ENCODE peak calls at places on chromosomes 3 and 15, in seven cellular contexts. E is cardiac fibroblast; V is kidney epithelial cell; B is aorta; T is CD4-positive, alpha-beta memory T cell; U is SK-N-MC; Z is A549. J is an unnamed sample.

GRCh38 chr3:9808345-9809037 is 1.6 kb upstream of the TTLL3 start:
- DNase-seq in Z (peak), B (peak), U (no peak), V (no peak), T (peak), E (peak), J (peak)

GRCh38 chr3:186381424-186382216 is 19.6 kb upstream of the DGKG start:
- DNase-seq in B (no peak), V (no peak), U (no peak), Z (no peak), T (no peak), E (no peak), J (no peak)

GRCh38 chr15:70643783-70644125 is 119.6 kb downstream of the UACA start:
- DNase-seq in U (no peak), T (no peak), E (peak), Z (peak), V (no peak), B (no peak), J (no peak)

GRCh38 chr3:20185364-20185732 is 658 bp downstream of the SGO1 start:
- DNase-seq in B (no peak), T (peak), V (no peak), E (peak), Z (no peak), U (no peak), J (peak)

GRCh38 chr15:65246026-65246714 is 34.9 kb upstream of the CILP start:
- DNase-seq in T (no peak), B (peak), V (no peak), Z (no peak), U (no peak), E (no peak), J (no peak)

GRCh38 chr3:73653877-73654276 is 29.1 kb upstream of the PDZRN3 start:
- DNase-seq in Z (no peak), T (no peak), B (no peak), U (no peak), E (peak), V (no peak), J (no peak)

GRCh38 chr3:99607151-99607550 is 31.2 kb upstream of the COL8A1 start:
- DNase-seq in B (no peak), Z (no peak), T (no peak), E (no peak), V (no peak), U (no peak), J (no peak)

GRCh38 chr3:88219138-88219792 is 69.5 kb downstream of the C3orf38 start:
- DNase-seq in B (no peak), T (no peak), E (peak), Z (peak), V (peak), U (peak), J (peak)

GRCh38 chr3:153901152-153901551 is 220.0 kb upstream of the ARHGEF26 start:
- DNase-seq in Z (no peak), B (no peak), E (peak), U (no peak), V (no peak), T (no peak), J (no peak)

GRCh38 chr3:51083490-51083889 is 301.6 kb upstream of the MANF start:
- DNase-seq in V (no peak), T (no peak), E (no peak), U (no peak), B (no peak), Z (no peak), J (no peak)

GRCh38 chr3:36729204-36730056 is 34.9 kb downstream of the DCLK3 start:
- DNase-seq in B (no peak), V (peak), E (peak), Z (peak), U (peak), T (no peak), J (peak)

GRCh38 chr3:197511853-197512635 is 43.7 kb downstream of the BDH1 start:
- DNase-seq in T (no peak), U (no peak), E (no peak), B (peak), V (no peak), Z (no peak), J (no peak)

GRCh38 chr3:13590841-13591515 is 42.1 kb downstream of the FBLN2 start:
- DNase-seq in U (no peak), Z (no peak), T (no peak), E (no peak), B (peak), V (no peak), J (no peak)

GRCh38 chr3:164467027-164467426 is 611.3 kb downstream of the SI start:
- DNase-seq in V (no peak), Z (no peak), E (no peak), T (no peak), U (no peak), B (no peak), J (no peak)

GRCh38 chr3:55167586-55168317 is 239.9 kb upstream of the LRTM1 start:
- DNase-seq in E (peak), V (no peak), U (no peak), T (no peak), Z (no peak), B (no peak), J (no peak)

GRCh38 chr3:73498764-73499622 is 125.7 kb downstream of the PDZRN3 start:
- DNase-seq in E (no peak), Z (no peak), U (no peak), B (no peak), T (no peak), V (no peak), J (no peak)

GRCh38 chr3:183822631-183823030 is 2.7 kb downstream of the MAP6D1 start:
- DNase-seq in E (no peak), U (no peak), T (no peak), V (no peak), Z (no peak), B (no peak), J (no peak)

GRCh38 chr3:179182892-179183291 is 34.7 kb downstream of the PIK3CA start:
- DNase-seq in V (no peak), U (no peak), Z (no peak), B (no peak), E (peak), T (no peak), J (no peak)

GRCh38 chr3:170811515-170811914 is 58.5 kb downstream of the RPL22L1 start:
- DNase-seq in T (no peak), E (peak), U (no peak), B (no peak), V (no peak), Z (no peak), J (no peak)

GRCh38 chr15:88920186-88920891 is 7.2 kb upstream of the MFGE8 start:
- DNase-seq in V (peak), Z (no peak), T (no peak), E (peak), U (no peak), B (peak), J (no peak)

GRCh38 chr3:29513236-29513635 is 232.4 kb downstream of the RBMS3 start:
- DNase-seq in U (no peak), E (peak), B (no peak), Z (no peak), T (no peak), V (no peak), J (no peak)

GRCh38 chr3:71389911-71390573 is 193.5 kb downstream of the FOXP1 start:
- DNase-seq in B (no peak), U (no peak), Z (no peak), E (peak), T (peak), V (peak), J (peak)

GRCh38 chr3:129756871-129757270 is 136.6 kb downstream of the TMCC1 start:
- DNase-seq in T (no peak), Z (no peak), B (no peak), E (peak), U (no peak), V (no peak), J (no peak)

GRCh38 chr3:10310578-10310977 is 10.3 kb downstream of the SEC13 start:
- DNase-seq in V (no peak), E (peak), B (no peak), T (no peak), Z (no peak), U (no peak), J (no peak)

GRCh38 chr3:129539201-129539600 is 3.8 kb upstream of the H1-8 start:
- DNase-seq in V (no peak), E (no peak), U (no peak), Z (no peak), B (no peak), T (no peak), J (no peak)

GRCh38 chr15:66779331-66780009 is 77.4 kb downstream of the SMAD6 start:
- DNase-seq in B (peak), U (no peak), E (no peak), V (no peak), Z (no peak), T (no peak), J (no peak)
- H3K4me3 ChIP-seq in B (no peak), U (peak), E (no peak), V (no peak), Z (no peak), T (no peak), J (no peak)

DNA sequence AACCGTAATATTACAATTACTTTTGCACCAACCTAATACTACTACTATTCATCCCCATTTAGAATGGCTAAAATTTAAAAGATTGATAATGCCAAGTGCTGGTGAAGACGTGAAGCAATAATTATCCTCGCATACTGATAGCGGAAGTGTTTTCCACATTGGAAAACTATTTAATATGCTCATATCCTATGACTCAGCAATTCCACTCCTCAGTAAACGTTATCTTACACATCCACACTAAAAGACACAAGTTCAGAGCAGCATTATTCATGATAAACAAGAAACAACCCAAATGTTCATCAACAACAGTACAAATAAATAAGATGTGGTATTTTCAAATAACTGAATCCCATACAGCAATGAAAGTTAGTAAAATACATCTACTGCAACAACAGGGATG is 70.5 kb downstream of the VPS13C start:
- DNase-seq in B (no peak), U (no peak), E (peak), T (no peak), Z (no peak), V (no peak), J (no peak)
- H3K4me3 ChIP-seq in B (no peak), U (no peak), E (no peak), T (no peak), Z (no peak), V (no peak), J (no peak)

DNA sequence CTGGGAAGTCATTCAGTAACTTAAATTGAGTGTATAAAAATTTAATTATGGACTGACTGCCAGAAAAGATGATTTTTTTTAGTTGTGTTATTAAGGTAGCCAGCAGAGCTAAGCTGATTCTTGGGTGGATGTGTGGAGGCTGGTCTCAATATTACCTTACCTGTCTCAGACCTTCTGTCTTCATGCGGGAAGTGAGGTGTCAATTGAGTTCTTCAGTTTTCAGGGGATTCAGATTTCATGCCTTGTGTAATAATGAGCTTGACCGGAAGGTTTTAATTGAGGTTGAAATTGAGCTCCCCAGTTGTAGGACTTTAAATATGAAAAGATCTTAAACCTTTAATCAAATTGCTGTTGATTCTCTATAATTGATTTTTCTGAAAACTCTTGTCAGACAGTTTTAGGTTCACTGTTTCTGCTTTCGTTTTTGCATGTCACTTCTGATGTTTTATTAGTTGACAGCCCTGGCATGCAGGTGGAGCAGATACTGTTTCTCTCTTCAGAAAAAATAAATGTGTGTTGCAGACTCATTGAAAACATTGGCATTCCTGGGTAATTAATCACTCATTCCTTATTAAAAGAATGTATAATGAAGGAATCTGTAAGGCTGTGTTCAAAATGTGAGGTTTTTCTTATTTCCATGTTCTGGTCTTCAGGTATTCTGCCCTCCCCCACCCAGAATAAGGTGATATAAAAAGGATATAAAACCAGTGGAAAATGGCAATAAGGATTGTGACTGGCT is 54.5 kb downstream of the PSMD6 start:
- DNase-seq in E (peak), T (peak), U (no peak), V (no peak), B (no peak), Z (no peak), J (no peak)
- H3K4me3 ChIP-seq in E (no peak), T (peak), U (peak), V (no peak), B (no peak), Z (no peak), J (peak)

GRCh38 chr3:32467333-32468070 is 35.1 kb downstream of the CMTM6 start:
- DNase-seq in V (peak), B (peak), E (peak), T (peak), Z (peak), U (no peak), J (peak)
- H3K4me3 ChIP-seq in V (no peak), B (no peak), E (no peak), T (no peak), Z (no peak), U (peak), J (no peak)

DNA sequence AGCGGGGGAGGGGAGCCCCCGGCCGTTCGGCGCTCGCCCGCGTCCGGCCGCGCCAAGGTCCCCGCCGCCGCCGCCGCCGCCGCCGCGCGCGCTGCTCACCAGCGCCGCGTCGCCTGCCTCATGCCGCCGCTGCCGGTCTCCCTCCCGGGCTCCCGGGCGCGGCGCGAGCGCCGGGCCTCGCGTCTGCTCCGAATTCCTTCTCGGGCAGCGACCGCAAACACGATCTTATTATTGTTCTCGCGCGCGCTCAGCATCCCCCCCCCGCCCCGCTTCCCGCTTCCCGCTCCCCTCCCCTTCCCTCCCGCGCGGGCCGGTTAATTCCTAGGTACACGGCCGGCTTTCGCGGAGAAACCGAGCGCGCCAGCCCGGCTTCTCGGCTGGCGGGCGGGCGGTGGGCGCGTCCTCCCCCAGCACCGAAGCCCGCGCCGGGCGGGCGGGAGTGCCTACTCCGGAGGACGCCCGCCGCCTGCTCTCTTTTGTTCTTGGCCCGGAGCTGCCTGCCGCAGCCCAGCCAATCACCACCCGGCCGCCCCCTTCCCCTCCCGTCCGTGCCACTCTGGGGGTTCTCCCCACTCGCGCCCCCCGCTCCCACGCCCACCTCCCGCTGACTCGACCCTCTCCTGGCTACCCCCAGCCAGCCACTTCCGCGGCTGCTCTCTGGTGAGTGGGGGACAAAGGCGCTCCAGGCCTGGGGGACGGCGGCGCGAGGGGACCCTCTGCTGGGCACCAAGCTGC is at the start of gene HDGFL3:
- DNase-seq in B (peak), V (no peak), Z (peak), E (peak), U (no peak), T (no peak), J (peak)
- H3K4me3 ChIP-seq in B (peak), V (peak), Z (peak), E (peak), U (peak), T (no peak), J (peak)

GRCh38 chr3:50078091-50078490 is 10.6 kb upstream of the RBM5 start:
- DNase-seq in T (no peak), B (no peak), E (no peak), Z (no peak), U (no peak), V (no peak), J (no peak)
- H3K4me3 ChIP-seq in T (no peak), B (no peak), E (no peak), Z (no peak), U (no peak), V (no peak), J (no peak)

DNA sequence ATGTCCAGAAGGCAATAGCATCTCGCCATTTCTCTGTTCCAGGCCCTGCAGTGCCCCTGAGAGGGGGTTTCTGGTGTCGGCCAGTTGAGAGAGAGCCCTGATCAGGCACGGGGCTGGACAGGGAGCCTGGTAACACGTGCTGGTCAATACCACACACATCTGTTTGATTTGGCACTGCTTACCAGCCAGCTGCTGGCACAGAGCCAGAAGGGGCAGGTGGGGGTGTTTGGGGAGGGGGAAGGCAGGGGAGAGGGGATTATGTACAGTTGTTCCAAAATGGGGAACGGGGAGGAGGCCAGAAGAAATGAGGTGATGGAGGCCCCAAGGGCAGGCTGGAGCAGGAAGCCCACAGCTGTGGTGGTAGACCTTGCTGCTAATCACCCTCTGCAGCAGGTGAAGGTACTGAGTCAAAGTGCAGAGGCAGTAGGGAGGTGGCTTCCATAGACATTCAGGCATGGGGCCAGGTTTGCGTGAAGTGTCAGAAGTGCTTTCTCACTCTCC is 153.5 kb upstream of the LPP start:
- DNase-seq in E (no peak), Z (no peak), V (no peak), U (no peak), B (no peak), T (peak), J (no peak)
- H3K4me3 ChIP-seq in E (no peak), Z (no peak), V (no peak), U (no peak), B (no peak), T (no peak), J (no peak)

DNA sequence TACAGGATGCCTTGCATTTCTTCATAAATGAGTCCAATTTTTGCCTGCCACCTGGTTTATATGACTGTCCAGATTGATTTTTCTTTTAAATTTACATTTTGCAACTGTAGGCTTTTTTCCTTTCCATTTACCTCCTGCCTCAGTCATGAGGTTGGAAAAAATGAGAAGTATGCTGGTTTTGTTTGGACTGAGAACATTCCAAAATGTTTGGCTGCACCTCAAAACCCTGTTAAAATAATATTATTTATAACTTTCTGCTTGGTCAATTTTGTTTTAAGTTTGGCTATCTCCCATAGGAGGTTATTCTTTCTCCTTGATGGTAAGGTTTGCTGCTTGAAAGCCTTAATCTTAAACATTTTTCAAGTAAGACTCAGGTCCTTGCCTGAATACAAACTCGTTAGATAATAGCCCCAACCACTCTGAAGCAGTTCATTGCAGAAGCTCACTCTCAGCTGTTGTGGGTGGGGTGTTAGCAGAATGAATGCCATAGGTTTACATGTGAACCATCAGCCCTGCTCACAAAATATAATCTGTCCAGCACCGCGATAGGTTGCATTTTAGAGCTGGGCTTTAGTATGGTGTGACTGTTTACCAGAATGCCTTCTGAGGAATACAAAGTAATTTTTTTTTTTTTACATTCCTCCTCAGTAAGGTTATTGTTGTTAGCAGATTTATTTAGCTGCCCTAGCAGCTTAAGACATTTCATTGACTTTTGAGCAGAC is 630.9 kb upstream of the KCNMB2 start:
- DNase-seq in T (no peak), Z (no peak), E (peak), B (no peak), U (no peak), V (peak), J (no peak)
- H3K4me3 ChIP-seq in T (no peak), Z (no peak), E (no peak), B (no peak), U (no peak), V (no peak), J (no peak)

DNA sequence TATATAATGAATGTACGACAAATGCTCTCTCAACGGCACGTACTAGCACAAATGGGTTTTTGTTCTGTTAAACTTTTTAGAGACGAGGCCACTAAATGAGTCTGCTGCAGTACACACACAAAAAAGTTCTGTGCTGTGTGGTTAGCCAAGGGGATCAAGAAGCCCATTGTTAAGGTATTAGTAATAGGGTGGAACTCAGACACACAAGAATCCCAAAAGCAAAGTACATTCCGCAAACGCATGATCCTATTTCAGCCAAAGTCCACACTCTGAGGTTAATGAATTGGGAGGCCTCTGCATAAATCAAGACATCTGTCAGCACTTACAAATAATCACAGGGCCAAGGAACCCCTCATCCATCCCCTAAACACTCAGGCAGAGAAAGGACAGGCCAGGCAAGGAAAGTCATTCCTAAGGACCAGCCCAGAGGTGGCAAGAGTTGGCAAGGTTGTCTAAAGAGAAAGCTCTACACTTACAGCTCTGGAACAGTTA is 12.1 kb downstream of the OSBPL10 start:
- DNase-seq in E (peak), B (no peak), U (no peak), T (no peak), V (peak), Z (peak), J (no peak)
- H3K4me3 ChIP-seq in E (no peak), B (no peak), U (peak), T (no peak), V (no peak), Z (peak), J (no peak)

J was measured in Jurkat, Clone E6-1.